ENCODE peak calls at places on chromosome 12, in six cellular contexts. K is ELF-1, P is left kidney, E is ELR, Y is activated T-cell treated with anti-CD3 and anti-CD28 coated beads for 24 hours, F is retina. D is an unnamed sample.

GRCh38 chr12:123449103-123449736 is 8.7 kb upstream of the SNRNP35 start:
- DNase-seq in K (peak; percentile 18), P (no peak), E (no peak), Y (no peak), F (no peak), D (no peak)

GRCh38 chr12:67506739-67507138 is 141.8 kb upstream of the DYRK2 start:
- DNase-seq in K (no peak), P (no peak), E (no peak), Y (no peak), F (no peak), D (no peak)

GRCh38 chr12:124617615-124618014 is 50.2 kb upstream of the NCOR2 start:
- DNase-seq in K (no peak), P (no peak), E (no peak), Y (no peak), F (peak; percentile 81), D (no peak)

GRCh38 chr12:68279227-68280054 is 26.0 kb upstream of the IL22 start:
- DNase-seq in K (no peak), P (peak; percentile 38), E (no peak), Y (no peak), F (no peak), D (no peak)

GRCh38 chr12:123243851-123244250 is 10.6 kb downstream of the MTRFR start:
- DNase-seq in K (no peak), P (peak; percentile 88), E (no peak), Y (no peak), F (no peak), D (no peak)

GRCh38 chr12:22904485-22904884 is 279.5 kb downstream of the ETNK1 start:
- DNase-seq in K (no peak), P (no peak), E (no peak), Y (no peak), F (no peak), D (no peak)

GRCh38 chr12:1130164-1130563 is 139.1 kb downstream of the ERC1 start:
- DNase-seq in K (no peak), P (peak; percentile 18), E (peak; percentile 15), Y (no peak), F (no peak), D (no peak)

GRCh38 chr12:11814362-11814761 is 164.9 kb downstream of the ETV6 start:
- DNase-seq in K (no peak), P (no peak), E (peak; percentile 81), Y (peak; percentile 27), F (peak; percentile 30), D (peak; percentile 71)

GRCh38 chr12:26268841-26269553 is 73.6 kb downstream of the SSPN start:
- DNase-seq in K (no peak), P (peak; percentile 50), E (no peak), Y (no peak), F (no peak), D (no peak)

GRCh38 chr12:89349814-89350213 is 2.5 kb downstream of the DUSP6 start:
- DNase-seq in K (peak; percentile 78), P (peak; percentile 70), E (peak; percentile 83), Y (no peak), F (peak; percentile 51), D (no peak)

GRCh38 chr12:113083863-113084430 is 27.4 kb downstream of the DTX1 start:
- DNase-seq in K (no peak), P (no peak), E (no peak), Y (no peak), F (no peak), D (no peak)

GRCh38 chr12:123237646-123238329 is 4.6 kb downstream of the MTRFR start:
- DNase-seq in K (no peak), P (peak; percentile 67), E (peak; percentile 84), Y (peak; percentile 58), F (peak; percentile 45), D (no peak)

GRCh38 chr12:11170810-11171144 is 217 bp upstream of the SMIM10L1 start:
- DNase-seq in K (no peak), P (no peak), E (no peak), Y (no peak), F (no peak), D (no peak)

GRCh38 chr12:66152732-66153131 is 17.1 kb downstream of the TMBIM4 start:
- DNase-seq in K (no peak), P (no peak), E (peak; percentile 52), Y (no peak), F (no peak), D (no peak)

GRCh38 chr12:9349888-9350885 is 142.0 kb upstream of the PZP start:
- DNase-seq in K (no peak), P (no peak), E (peak; percentile 55), Y (no peak), F (no peak), D (no peak)

GRCh38 chr12:3364661-3365264 is 126.2 kb upstream of the PRMT8 start:
- DNase-seq in K (no peak), P (no peak), E (no peak), Y (no peak), F (no peak), D (no peak)

GRCh38 chr12:59164991-59165718 is 244.9 kb upstream of the LRIG3 start:
- DNase-seq in K (peak; percentile 24), P (peak; percentile 60), E (peak; percentile 62), Y (no peak), F (peak; percentile 29), D (no peak)

GRCh38 chr12:127292736-127293135 is 974.2 kb upstream of the TMEM132C start:
- DNase-seq in K (no peak), P (no peak), E (no peak), Y (no peak), F (no peak), D (no peak)

GRCh38 chr12:54277823-54278276 is 2.1 kb downstream of the CBX5 start:
- DNase-seq in K (no peak), P (no peak), E (peak; percentile 50), Y (no peak), F (no peak), D (no peak)

GRCh38 chr12:86719381-86719780 is 463.2 kb upstream of the MGAT4C start:
- DNase-seq in K (no peak), P (no peak), E (peak; percentile 68), Y (no peak), F (no peak), D (no peak)

GRCh38 chr12:10001141-10001778 is 2.3 kb upstream of the CLEC1B start:
- DNase-seq in K (peak; percentile 11), P (no peak), E (no peak), Y (no peak), F (no peak), D (no peak)

GRCh38 chr12:45303955-45304354 is 88.1 kb downstream of the ANO6 start:
- DNase-seq in K (no peak), P (no peak), E (no peak), Y (no peak), F (no peak), D (no peak)

GRCh38 chr12:111405856-111406473 is at the start of gene SH2B3:
- DNase-seq in K (no peak), P (no peak), E (peak; percentile 82), Y (no peak), F (no peak), D (no peak)

D was measured in kidney epithelial cell.